ENCODE peak calls at places on chromosomes 7 and 10, in six cellular contexts. One of them, this sample, is unnamed.

GRCh38 chr7:67423058-67423457 is 426.4 kb downstream of the TYW1 start:
- DNase-seq in GM23338: no peak
- DNase-seq in WERI-Rb-1: no peak
- DNase-seq in foreskin fibroblast: no peak
- DNase-seq in suprapubic skin: no peak
- DNase-seq in IMR-90: no peak
- DNase-seq in this sample: no peak

GRCh38 chr7:139580435-139580834 is 57.0 kb downstream of the CLEC2L start:
- DNase-seq in GM23338: no peak
- DNase-seq in WERI-Rb-1: no peak
- DNase-seq in foreskin fibroblast: no peak
- DNase-seq in suprapubic skin: no peak
- DNase-seq in IMR-90: no peak
- DNase-seq in this sample: no peak

GRCh38 chr10:21528452-21529235 is 3.2 kb upstream of the SKIDA1 start:
- DNase-seq in GM23338: no peak
- DNase-seq in WERI-Rb-1: no peak
- DNase-seq in foreskin fibroblast: no peak
- DNase-seq in suprapubic skin: no peak
- DNase-seq in IMR-90: no peak
- DNase-seq in this sample: no peak

GRCh38 chr7:99628471-99629465 is 12.0 kb downstream of the ZSCAN25 start:
- DNase-seq in GM23338: peak
- DNase-seq in WERI-Rb-1: no peak
- DNase-seq in foreskin fibroblast: no peak
- DNase-seq in suprapubic skin: no peak
- DNase-seq in IMR-90: no peak
- DNase-seq in this sample: no peak

GRCh38 chr10:15442056-15442455 is 71.0 kb upstream of the FAM171A1 start:
- DNase-seq in GM23338: no peak
- DNase-seq in WERI-Rb-1: no peak
- DNase-seq in foreskin fibroblast: no peak
- DNase-seq in suprapubic skin: no peak
- DNase-seq in IMR-90: no peak
- DNase-seq in this sample: no peak

GRCh38 chr10:69643779-69644657 is 14.0 kb downstream of the FAM241B start:
- DNase-seq in GM23338: no peak
- DNase-seq in WERI-Rb-1: no peak
- DNase-seq in foreskin fibroblast: no peak
- DNase-seq in suprapubic skin: no peak
- DNase-seq in IMR-90: no peak
- DNase-seq in this sample: no peak

GRCh38 chr7:40469481-40469880 is 334.7 kb downstream of the SUGCT start:
- DNase-seq in GM23338: no peak
- DNase-seq in WERI-Rb-1: no peak
- DNase-seq in foreskin fibroblast: peak
- DNase-seq in suprapubic skin: no peak
- DNase-seq in IMR-90: peak
- DNase-seq in this sample: no peak

GRCh38 chr10:35460852-35461460 is 124.6 kb downstream of the CCNY start:
- DNase-seq in GM23338: no peak
- DNase-seq in WERI-Rb-1: no peak
- DNase-seq in foreskin fibroblast: no peak
- DNase-seq in suprapubic skin: no peak
- DNase-seq in IMR-90: no peak
- DNase-seq in this sample: no peak

GRCh38 chr10:117074621-117075020 is 63.4 kb downstream of the VAX1 start:
- DNase-seq in GM23338: peak
- DNase-seq in WERI-Rb-1: peak
- DNase-seq in foreskin fibroblast: no peak
- DNase-seq in suprapubic skin: no peak
- DNase-seq in IMR-90: no peak
- DNase-seq in this sample: no peak
- TF ChIP-seq CTCF in GM23338: peak
- TF ChIP-seq CTCF in WERI-Rb-1: peak
- TF ChIP-seq CTCF in foreskin fibroblast: no peak
- TF ChIP-seq CTCF in suprapubic skin: no peak
- TF ChIP-seq CTCF in IMR-90: no peak
- TF ChIP-seq CTCF in this sample: peak

GRCh38 chr7:158587425-158588084 is at the start of gene PTPRN2:
- DNase-seq in GM23338: peak
- DNase-seq in WERI-Rb-1: peak
- DNase-seq in foreskin fibroblast: peak
- DNase-seq in suprapubic skin: no peak
- DNase-seq in IMR-90: peak
- DNase-seq in this sample: no peak
- H3K4me3 ChIP-seq in GM23338: peak
- H3K4me3 ChIP-seq in WERI-Rb-1: peak
- H3K4me3 ChIP-seq in foreskin fibroblast: peak
- H3K4me3 ChIP-seq in suprapubic skin: peak
- H3K4me3 ChIP-seq in IMR-90: peak
- H3K4me3 ChIP-seq in this sample: no peak

DNA sequence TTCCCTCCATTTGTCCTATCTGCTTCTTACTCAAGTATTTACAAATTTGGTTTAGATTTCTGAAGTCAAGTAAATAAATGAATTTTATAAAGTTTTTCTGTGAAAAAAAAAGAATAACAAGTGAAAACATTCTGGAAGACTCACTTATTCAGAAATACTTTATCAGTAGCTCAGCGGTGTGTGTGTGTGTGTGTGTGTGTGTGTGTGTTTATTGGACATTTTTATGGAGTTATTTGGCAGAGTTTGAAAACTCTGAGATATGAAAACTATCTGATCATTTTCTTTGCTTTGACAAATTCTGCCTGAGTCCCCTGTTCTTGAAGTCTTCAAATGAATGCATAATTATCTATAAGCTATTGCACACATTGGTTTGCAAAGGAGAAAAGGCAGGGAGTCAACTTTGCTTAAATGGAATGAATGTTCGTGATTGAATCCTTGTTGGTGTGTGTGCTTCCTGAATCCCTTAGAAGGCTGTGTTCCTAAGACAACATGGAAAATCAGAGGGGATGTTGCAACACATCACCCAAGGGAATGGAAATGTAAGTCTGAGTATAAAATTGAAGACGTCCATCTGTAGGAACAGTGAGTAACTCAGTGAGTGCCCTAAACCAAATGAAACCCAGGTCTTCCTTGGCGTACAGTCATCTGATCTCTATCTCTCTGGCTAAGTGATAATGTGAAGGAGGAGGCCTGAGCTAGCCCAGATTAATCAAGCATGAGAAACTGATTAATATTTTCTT is 160.9 kb downstream of the REEP3 start:
- DNase-seq in GM23338: no peak
- DNase-seq in WERI-Rb-1: no peak
- DNase-seq in foreskin fibroblast: peak
- DNase-seq in suprapubic skin: no peak
- DNase-seq in IMR-90: peak
- DNase-seq in this sample: no peak
- TF ChIP-seq CTCF in GM23338: no peak
- TF ChIP-seq CTCF in WERI-Rb-1: no peak
- TF ChIP-seq CTCF in foreskin fibroblast: no peak
- TF ChIP-seq CTCF in suprapubic skin: no peak
- TF ChIP-seq CTCF in IMR-90: no peak
- TF ChIP-seq CTCF in this sample: no peak

GRCh38 chr10:84308481-84309304 is 19.7 kb upstream of the CCSER2 start:
- DNase-seq in GM23338: no peak
- DNase-seq in WERI-Rb-1: no peak
- DNase-seq in foreskin fibroblast: peak
- DNase-seq in suprapubic skin: no peak
- DNase-seq in IMR-90: peak
- DNase-seq in this sample: no peak
- H3K4me3 ChIP-seq in GM23338: no peak
- H3K4me3 ChIP-seq in WERI-Rb-1: no peak
- H3K4me3 ChIP-seq in foreskin fibroblast: no peak
- H3K4me3 ChIP-seq in suprapubic skin: no peak
- H3K4me3 ChIP-seq in IMR-90: peak
- H3K4me3 ChIP-seq in this sample: no peak

This sample was measured in GM12864.